ENCODE peak calls at places on chromosomes 16 and 17, in four cellular contexts. Z is heart left ventricle, H is sigmoid colon, I is ovary. D is an unnamed sample.

GRCh38 chr16:51919736-51920135 is 627.2 kb downstream of the TOX3 start:
- DNase-seq in Z (no peak), H (no peak), I (no peak), D (no peak)

GRCh38 chr17:73091770-73092517 is 544 bp downstream of the SLC39A11 start:
- DNase-seq in Z (peak), H (no peak), I (peak), D (no peak)

GRCh38 chr17:41402161-41402560 is 4.8 kb upstream of the KRT31 start:
- DNase-seq in Z (no peak), H (no peak), I (no peak), D (no peak)

GRCh38 chr17:3982113-3982512 is 17.9 kb upstream of the ATP2A3 start:
- DNase-seq in Z (no peak), H (no peak), I (no peak), D (no peak)

GRCh38 chr16:67415872-67416793 is at the start of gene ZDHHC1:
- DNase-seq in Z (peak), H (peak), I (peak), D (no peak)

GRCh38 chr16:71895679-71896385 is 501 bp downstream of the IST1 start:
- DNase-seq in Z (peak), H (peak), I (no peak), D (no peak)

GRCh38 chr17:42754782-42755181 is 6.2 kb upstream of the RAMP2 start:
- DNase-seq in Z (peak), H (peak), I (no peak), D (peak)

GRCh38 chr17:48546187-48546923 is 1.4 kb upstream of the HOXB2 start:
- DNase-seq in Z (no peak), H (peak), I (no peak), D (no peak)

GRCh38 chr16:55832788-55833583 is at the start of gene CES1:
- DNase-seq in Z (peak), H (peak), I (peak), D (peak)

GRCh38 chr16:2715519-2715918 is 4.5 kb downstream of the PRSS27 start:
- DNase-seq in Z (peak), H (no peak), I (peak), D (peak)

GRCh38 chr17:75392559-75392958 is 12.9 kb downstream of the GRB2 start:
- DNase-seq in Z (no peak), H (no peak), I (no peak), D (no peak)

GRCh38 chr16:72847187-72848044 is 200.5 kb downstream of the ZFHX3 start:
- DNase-seq in Z (peak), H (no peak), I (no peak), D (no peak)

GRCh38 chr17:1473170-1473569 is 17.1 kb upstream of the CRK start:
- DNase-seq in Z (no peak), H (no peak), I (no peak), D (no peak)
- TF ChIP-seq POLR2A in Z (no peak), H (no peak), I (no peak), D (no peak)

GRCh38 chr17:15260376-15261062 is 4.6 kb downstream of the PMP22 start:
- DNase-seq in Z (peak), H (peak), I (peak), D (peak)
- TF ChIP-seq POLR2A in Z (peak), H (no peak), I (no peak), D (peak)

DNA sequence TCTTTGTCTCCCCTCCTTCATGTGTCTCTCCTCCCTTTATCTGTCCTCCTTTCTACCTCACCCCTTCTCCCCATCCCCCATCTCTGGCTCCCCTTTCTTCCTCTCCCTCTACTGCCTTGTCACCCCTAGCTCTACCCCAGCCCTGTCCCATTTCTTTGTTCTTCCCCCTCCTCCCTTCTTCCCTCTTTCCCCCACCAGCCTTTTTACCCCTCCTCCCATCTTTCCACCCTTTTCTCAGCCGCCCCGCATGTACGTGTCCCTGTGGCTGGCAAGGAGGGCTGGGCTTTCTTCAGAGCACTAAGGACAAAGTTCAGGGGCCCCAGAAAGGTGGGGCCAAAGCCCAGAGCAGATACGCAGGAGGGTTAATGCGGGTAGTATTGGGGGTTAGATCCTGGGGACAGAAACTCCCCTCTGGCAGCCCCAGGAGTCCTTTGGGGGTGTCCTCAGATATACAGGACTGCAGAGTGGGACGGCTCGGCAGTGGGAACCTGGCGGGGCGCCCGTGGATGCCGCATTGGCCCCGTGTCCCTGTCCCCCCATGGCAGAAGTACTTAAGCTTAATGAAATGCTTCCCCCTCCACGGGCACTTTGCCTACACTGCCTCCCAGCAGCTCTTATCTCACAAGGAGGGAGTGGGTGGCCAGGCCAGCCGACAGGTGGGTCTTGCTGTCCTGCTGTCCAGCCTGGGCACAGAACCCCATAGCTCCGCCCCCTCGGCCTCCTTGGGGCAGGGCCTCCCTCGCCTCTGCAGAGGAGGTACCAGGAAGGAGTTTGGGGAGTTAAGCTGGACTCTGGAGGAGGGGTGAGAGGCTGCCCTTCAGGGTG is 8.3 kb downstream of the THRA start:
- DNase-seq in Z (peak), H (peak), I (peak), D (peak)
- TF ChIP-seq POLR2A in Z (no peak), H (peak), I (no peak), D (no peak)

GRCh38 chr17:15257316-15257925 is 7.7 kb downstream of the PMP22 start:
- DNase-seq in Z (peak), H (peak), I (peak), D (peak)
- TF ChIP-seq POLR2A in Z (no peak), H (no peak), I (no peak), D (no peak)

GRCh38 chr17:40100419-40100668 is at the start of gene NR1D1:
- DNase-seq in Z (no peak), H (no peak), I (no peak), D (no peak)
- TF ChIP-seq POLR2A in Z (peak), H (peak), I (no peak), D (peak)

DNA sequence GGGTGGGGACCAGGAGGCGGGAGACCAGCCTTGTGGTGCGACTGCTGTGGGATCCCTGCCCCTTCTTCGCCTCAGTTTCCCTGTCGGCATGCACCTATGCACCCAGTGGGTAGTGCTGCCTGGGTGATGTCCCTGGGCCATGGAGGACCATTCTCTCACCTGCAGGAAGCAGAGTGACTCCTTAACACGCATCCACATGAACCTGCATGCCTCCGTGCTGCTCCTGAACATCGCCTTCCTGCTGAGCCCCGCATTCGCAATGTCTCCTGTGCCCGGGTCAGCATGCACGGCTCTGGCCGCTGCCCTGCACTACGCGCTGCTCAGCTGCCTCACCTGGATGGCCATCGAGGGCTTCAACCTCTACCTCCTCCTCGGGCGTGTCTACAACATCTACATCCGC is 25.2 kb downstream of the ADGRG5 start:
- DNase-seq in Z (no peak), H (no peak), I (no peak), D (no peak)
- TF ChIP-seq POLR2A in Z (no peak), H (no peak), I (no peak), D (no peak)

GRCh38 chr17:31494259-31495048 is 103.0 kb downstream of the RAB11FIP4 start:
- DNase-seq in Z (no peak), H (no peak), I (no peak), D (no peak)
- TF ChIP-seq POLR2A in Z (no peak), H (no peak), I (no peak), D (no peak)

GRCh38 chr17:8288336-8289102 is at the start of gene RANGRF:
- DNase-seq in Z (peak), H (peak), I (peak), D (peak)
- TF ChIP-seq POLR2A in Z (peak), H (peak), I (peak), D (peak)

GRCh38 chr16:1089822-1090619 is 6.0 kb downstream of the C1QTNF8 start:
- DNase-seq in Z (peak), H (no peak), I (peak), D (no peak)
- TF ChIP-seq POLR2A in Z (no peak), H (peak), I (no peak), D (no peak)

DNA sequence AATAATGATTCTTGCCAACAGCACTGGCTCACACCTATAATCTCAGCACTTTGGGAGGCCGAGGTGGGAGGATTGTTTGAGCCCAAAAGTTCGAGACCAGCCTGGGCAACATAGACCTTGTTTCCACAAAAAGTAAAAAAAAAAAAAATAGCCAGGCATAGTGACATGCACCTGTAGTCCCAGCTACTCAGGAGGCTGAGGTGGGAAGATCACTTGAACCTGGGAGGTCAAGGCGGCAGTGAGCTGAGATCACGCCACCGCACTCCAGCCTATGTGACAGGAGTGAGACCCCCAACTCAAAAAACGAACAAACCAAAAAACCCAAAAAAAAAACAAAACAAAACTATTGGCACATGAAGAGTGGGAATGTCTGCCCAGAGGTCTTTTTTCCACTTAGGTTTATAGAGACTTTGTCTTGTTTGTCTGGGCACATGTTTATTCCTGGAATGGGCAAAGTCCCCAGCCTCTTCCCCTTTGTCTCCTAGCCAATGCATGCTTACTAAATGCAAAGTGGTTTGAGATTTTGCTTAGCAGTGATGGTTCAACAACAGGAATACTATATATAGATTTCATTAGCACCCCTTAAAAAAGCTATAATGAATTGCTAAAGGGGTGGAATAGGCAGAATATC is 25.9 kb downstream of the NMT1 start:
- DNase-seq in Z (no peak), H (no peak), I (no peak), D (no peak)
- TF ChIP-seq POLR2A in Z (no peak), H (no peak), I (no peak), D (no peak)

D was measured in tibial nerve.